ENCODE peak calls at places on chromosomes 4 and X, in five cellular contexts. S is mesenchymal stem cell, C is H1, Y is IMR-90, Z is H9. Q is an unnamed sample.

GRCh38 chr4:5079581-5079980 is 28.3 kb downstream of the STK32B start:
- DNase-seq in S (peak), C (no peak), Z (no peak), Y (peak), Q (no peak)

GRCh38 chr4:55925235-55925634 is 23.5 kb upstream of the CEP135 start:
- DNase-seq in Y (peak), C (no peak), S (peak), Z (no peak), Q (no peak)

GRCh38 chr4:33628296-33628695 is 2616.0 kb downstream of the ARAP2 start:
- DNase-seq in S (no peak), Y (no peak), C (no peak), Z (no peak), Q (no peak)

GRCh38 chr4:119151161-119151560 is 15.5 kb downstream of the MYOZ2 start:
- DNase-seq in Y (no peak), S (no peak), Z (no peak), C (no peak), Q (no peak)

GRCh38 chrX:47796433-47796906 is 40.2 kb upstream of the ZNF81 start:
- DNase-seq in Z (no peak), C (no peak), S (peak), Y (peak), Q (no peak)

GRCh38 chrX:17944833-17945497 is 83.9 kb upstream of the RAI2 start:
- DNase-seq in C (no peak), S (no peak), Y (no peak), Z (no peak), Q (peak)

GRCh38 chrX:31215277-31215815 is 143.5 kb upstream of the FTHL17 start:
- DNase-seq in Z (no peak), C (no peak), S (no peak), Y (no peak), Q (no peak)

GRCh38 chr4:62191446-62191845 is 991.3 kb downstream of the ADGRL3 start:
- DNase-seq in C (no peak), Z (no peak), S (no peak), Y (no peak), Q (no peak)

GRCh38 chr4:7280906-7281305 is 88.6 kb downstream of the SORCS2 start:
- DNase-seq in S (no peak), C (no peak), Y (peak), Z (no peak), Q (no peak)

GRCh38 chr4:126856906-126857305 is 775.9 kb upstream of the INTU start:
- DNase-seq in Y (no peak), C (no peak), Z (no peak), S (no peak), Q (no peak)

GRCh38 chrX:155148724-155149537 is 67.3 kb upstream of the VBP1 start:
- DNase-seq in Z (no peak), S (peak), C (no peak), Y (peak), Q (peak)

GRCh38 chrX:153708415-153708814 is 15.8 kb downstream of the BCAP31 start:
- DNase-seq in Y (peak), Z (peak), S (peak), C (no peak), Q (no peak)

GRCh38 chr4:61182915-61183314 is 17.2 kb upstream of the ADGRL3 start:
- DNase-seq in S (no peak), Z (no peak), Y (no peak), C (no peak), Q (no peak)

GRCh38 chr4:77052352-77052751 is 23.4 kb downstream of the CCNI start:
- DNase-seq in Z (peak), S (peak), C (no peak), Y (peak), Q (no peak)

GRCh38 chrX:46759645-46759974 is 692 bp upstream of the SLC9A7 start:
- DNase-seq in Z (no peak), S (no peak), Y (peak), C (no peak), Q (peak)

GRCh38 chr4:176422511-176422910 is 102.7 kb downstream of the SPCS3 start:
- DNase-seq in S (no peak), Z (no peak), C (no peak), Y (no peak), Q (no peak)

GRCh38 chrX:154444001-154444754 is at the start of gene FAM50A:
- DNase-seq in S (peak), Y (peak), Z (peak), C (no peak), Q (no peak)

GRCh38 chr4:108018038-108018883 is 28.6 kb downstream of the HADH start:
- DNase-seq in C (peak), Z (peak), Y (peak), S (peak), Q (peak)

GRCh38 chrX:18674417-18674787 is 2.5 kb upstream of the RS1 start:
- DNase-seq in C (no peak), Y (no peak), S (peak), Z (peak), Q (peak)

GRCh38 chr4:93719552-93719951 is 109.0 kb upstream of the ATOH1 start:
- DNase-seq in Y (peak), S (no peak), C (no peak), Z (no peak), Q (no peak)

GRCh38 chrX:94418065-94418464 is 744.1 kb downstream of the FAM133A start:
- DNase-seq in S (no peak), Z (no peak), C (no peak), Y (no peak), Q (no peak)

GRCh38 chrX:103413981-103414380 is 37.6 kb downstream of the BEX3 start:
- DNase-seq in Z (no peak), C (no peak), S (no peak), Y (no peak), Q (no peak)

GRCh38 chr4:145404754-145405153 is 76.9 kb upstream of the SMAD1 start:
- DNase-seq in C (no peak), Z (no peak), Y (no peak), S (no peak), Q (peak)

GRCh38 chr4:41418444-41418843 is 119.5 kb upstream of the LIMCH1 start:
- DNase-seq in S (peak), Z (no peak), Y (peak), C (no peak), Q (no peak)

DNA sequence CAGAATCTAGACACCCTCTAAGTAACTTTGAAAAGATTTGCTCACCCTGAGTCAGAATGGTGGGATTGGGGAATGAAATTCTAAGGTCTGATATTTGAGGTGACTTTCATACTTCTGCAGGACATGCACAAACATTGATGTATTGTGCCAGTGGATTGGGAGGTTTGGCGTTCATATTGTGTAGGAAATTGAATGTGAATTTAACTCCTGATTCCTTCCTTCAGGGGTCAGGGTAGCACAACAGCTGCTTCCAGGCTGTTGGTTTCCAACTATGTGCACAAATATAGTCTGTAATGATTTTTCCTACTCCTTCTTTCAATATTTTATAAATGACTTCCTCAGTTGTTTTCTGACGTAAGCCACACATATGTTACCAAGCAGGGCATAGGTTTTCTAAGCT is 3.1 kb downstream of the IL1RAPL1 start:
- DNase-seq in Z (no peak), S (peak), Y (peak), C (no peak), Q (no peak)
- H3K27ac ChIP-seq in Z (no peak), S (no peak), Y (no peak), C (no peak), Q (no peak)

GRCh38 chr4:15149842-15150592 is 147.7 kb downstream of the CPEB2 start:
- DNase-seq in C (no peak), Y (peak), S (peak), Z (peak), Q (peak)

GRCh38 chr4:15145709-15146108 is 143.4 kb downstream of the CPEB2 start:
- DNase-seq in C (no peak), Z (no peak), Y (no peak), S (no peak), Q (no peak)

GRCh38 chr4:15150636-15151432 is 148.6 kb downstream of the CPEB2 start:
- DNase-seq in C (no peak), S (no peak), Z (no peak), Y (no peak), Q (no peak)

GRCh38 chr4:15147709-15148651 is 145.7 kb downstream of the CPEB2 start:
- DNase-seq in C (no peak), S (no peak), Z (no peak), Y (no peak), Q (no peak)

DNA sequence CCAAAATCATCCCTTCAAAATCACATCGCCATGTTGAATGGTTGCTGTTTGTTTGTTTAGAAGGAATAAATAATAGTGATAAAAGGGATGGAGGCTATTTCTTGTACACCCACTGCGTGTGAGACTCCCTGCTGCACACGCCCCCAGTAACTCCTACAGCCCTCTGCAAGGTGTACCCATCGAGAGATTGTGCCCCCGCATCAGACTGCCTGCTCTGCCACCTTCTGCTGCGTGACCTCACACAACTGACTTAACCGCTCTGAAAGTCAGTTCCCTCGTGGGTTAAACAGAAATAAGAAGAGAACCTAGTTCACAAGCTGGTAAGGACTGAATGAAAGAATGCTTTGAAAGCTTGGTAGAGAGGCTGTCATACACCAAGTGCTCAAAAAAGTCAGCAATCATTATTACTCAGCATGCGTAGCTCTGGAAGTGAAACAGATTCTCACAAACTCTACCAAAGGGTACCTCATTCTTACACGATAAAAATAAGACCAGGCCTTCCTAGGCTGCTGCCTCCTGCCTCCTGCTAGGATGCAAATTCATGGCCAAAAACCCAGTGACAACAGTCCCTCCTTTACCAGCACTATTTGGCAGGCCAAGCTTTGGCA is 147.1 kb downstream of the CPEB2 start:
- DNase-seq in Z (no peak), Y (peak), C (no peak), S (no peak), Q (no peak)
- H2BK15ac ChIP-seq in Z (no peak), Y (peak), C (no peak), S (no peak), Q (no peak)

DNA sequence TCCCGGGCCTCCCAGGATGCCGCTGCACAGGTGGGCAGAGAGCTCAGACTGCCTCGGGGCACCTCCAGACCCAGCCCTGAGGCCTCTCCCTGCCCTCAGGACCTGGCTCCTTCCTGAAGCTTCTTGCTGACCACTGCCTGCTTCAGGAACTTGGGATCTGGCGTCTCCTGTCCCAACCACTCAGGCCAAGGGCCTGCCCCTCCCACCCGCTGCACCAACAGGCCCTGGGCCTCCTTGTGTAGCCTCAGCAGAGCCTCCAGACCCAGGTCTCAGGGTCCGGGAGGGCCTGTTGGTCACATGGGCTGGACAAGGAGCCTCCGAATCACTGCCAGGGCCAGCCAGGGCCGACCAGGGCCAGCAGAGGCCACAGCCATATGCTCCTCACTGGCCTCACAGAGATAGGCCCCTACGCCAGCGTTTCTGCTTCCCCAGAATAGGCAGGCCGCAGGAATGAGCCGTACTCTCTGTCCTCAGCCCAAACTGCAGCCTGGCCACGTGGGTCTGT is 2.8 kb downstream of the MXD4 start:
- DNase-seq in S (no peak), Z (no peak), Y (no peak), C (no peak), Q (no peak)
- H3K27ac ChIP-seq in S (no peak), Z (no peak), Y (no peak), C (no peak), Q (no peak)

GRCh38 chr4:123706961-123707360 is 310.4 kb downstream of the SPRY1 start:
- DNase-seq in Y (no peak), S (no peak), Z (no peak), C (no peak), Q (no peak)

GRCh38 chr4:123709336-123709735 is 312.7 kb downstream of the SPRY1 start:
- DNase-seq in Z (no peak), C (no peak), Y (no peak), S (no peak), Q (no peak)

GRCh38 chr4:123705419-123705818 is 308.8 kb downstream of the SPRY1 start:
- DNase-seq in C (no peak), Z (no peak), S (no peak), Y (no peak), Q (no peak)

DNA sequence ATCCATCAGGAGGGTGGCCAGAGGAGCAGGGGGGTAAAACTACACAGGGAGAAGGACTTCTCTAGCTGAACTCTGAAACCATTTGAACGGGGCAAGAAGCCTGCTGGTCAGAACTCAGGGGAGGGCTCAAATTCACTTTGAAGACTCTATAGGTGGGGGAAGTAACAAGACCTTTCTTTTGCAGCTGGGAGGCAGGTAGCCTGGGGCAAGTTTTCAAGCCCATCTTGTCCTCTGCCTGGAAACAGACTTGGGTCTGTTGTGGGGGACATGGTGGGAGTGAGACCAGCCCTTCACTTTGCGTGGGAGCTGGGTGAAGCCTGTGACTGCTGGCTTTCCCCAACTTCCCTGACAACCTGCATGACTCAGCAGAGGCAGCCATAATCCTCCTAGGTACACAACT is 312.3 kb downstream of the SPRY1 start:
- DNase-seq in Z (no peak), C (no peak), S (no peak), Y (no peak), Q (no peak)
- H2BK15ac ChIP-seq in Z (no peak), C (no peak), S (no peak), Y (no peak), Q (no peak)

DNA sequence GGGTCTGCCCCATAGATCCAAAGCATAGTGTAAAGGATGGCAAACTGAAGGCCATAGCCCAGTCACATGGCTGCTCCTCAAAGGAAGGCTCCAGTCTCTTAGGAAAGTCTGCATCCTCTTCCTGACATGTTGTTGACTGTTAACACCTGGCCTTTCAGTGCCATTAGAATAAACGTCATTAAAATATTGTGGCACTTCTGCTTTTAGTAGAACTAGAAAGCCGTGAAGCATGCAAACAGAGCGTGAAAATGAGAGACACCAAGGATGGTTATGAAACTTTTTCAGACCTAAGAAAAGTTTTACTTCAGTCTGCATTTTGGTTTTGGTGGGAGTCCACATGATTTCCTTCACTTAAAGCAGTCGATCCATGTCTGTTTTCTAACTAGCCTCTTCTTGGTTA is 41.1 kb upstream of the AFF2 start:
- DNase-seq in Z (no peak), C (no peak), S (no peak), Y (no peak), Q (no peak)
- H3K27ac ChIP-seq in Z (no peak), C (no peak), S (no peak), Y (no peak), Q (no peak)

GRCh38 chr4:123503698-123504389 is 107.2 kb downstream of the SPRY1 start:
- DNase-seq in C (no peak), Y (no peak), Z (no peak), S (no peak), Q (no peak)

GRCh38 chr4:123505077-123505456 is 108.5 kb downstream of the SPRY1 start:
- DNase-seq in C (no peak), Y (peak), S (peak), Z (no peak), Q (no peak)

GRCh38 chr4:123506311-123506685 is 109.7 kb downstream of the SPRY1 start:
- DNase-seq in Z (peak), C (no peak), S (no peak), Y (no peak), Q (no peak)

GRCh38 chr4:123501733-123502132 is 105.1 kb downstream of the SPRY1 start:
- DNase-seq in Y (no peak), C (no peak), Z (no peak), S (no peak), Q (no peak)

GRCh38 chr4:123505457-123506310 is 109.1 kb downstream of the SPRY1 start:
- DNase-seq in Y (peak), Z (peak), C (peak), S (peak), Q (peak)
- H2BK15ac ChIP-seq in Y (peak), Z (no peak), C (no peak), S (peak), Q (no peak)

DNA sequence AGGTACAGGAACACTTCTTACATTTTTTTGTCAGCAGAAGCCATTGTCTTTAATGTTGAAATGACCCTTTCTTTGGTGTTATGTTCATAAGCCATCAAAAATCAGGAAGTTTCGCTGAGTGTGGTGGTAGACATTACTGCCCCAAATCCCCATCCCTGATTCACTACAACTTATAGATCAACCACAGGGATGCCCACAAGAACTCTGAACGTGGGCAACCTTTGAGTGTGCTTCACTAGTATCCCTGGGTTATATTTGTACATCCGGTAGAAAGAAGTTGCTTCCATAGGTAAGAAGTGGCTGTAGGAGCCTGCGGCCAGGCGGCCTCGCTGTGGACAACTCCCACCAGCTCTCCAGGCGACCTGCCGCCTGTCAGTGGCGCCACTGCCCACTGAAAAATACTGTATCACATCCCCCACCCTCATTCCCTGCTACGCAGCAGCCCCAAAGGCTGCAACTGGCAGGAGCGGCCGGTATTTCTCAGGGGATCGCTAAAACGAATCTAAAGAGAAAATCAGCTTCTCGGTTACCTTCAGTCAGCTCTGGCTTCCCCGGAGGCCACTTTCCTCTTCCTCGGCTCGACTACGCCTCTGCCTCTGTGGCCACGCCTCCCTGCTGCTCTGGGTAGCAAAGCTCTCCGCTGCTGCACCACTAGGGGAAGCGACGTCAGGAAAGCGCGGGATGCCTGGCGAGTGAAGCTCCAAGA is 13.9 kb upstream of the ETDC start:
- DNase-seq in S (peak), Z (peak), C (peak), Y (peak), Q (peak)
- H3K27ac ChIP-seq in S (no peak), Z (no peak), C (no peak), Y (no peak), Q (no peak)

Q was measured in neuronal stem cell.